ENCODE peak calls at places on chromosomes 6 and 20, in nine cellular contexts. One of them, this sample, is unnamed.

GRCh38 chr6:31651602-31652191 is 764 bp downstream of the BAG6 start:
- DNase-seq in psoas muscle: no peak
- DNase-seq in upper lobe of right lung: no peak
- DNase-seq in GM04504: peak; percentile 72
- DNase-seq in GM10248: peak; percentile 67
- DNase-seq in NCI-H2081: peak; percentile 31
- DNase-seq in NCI-H1105: peak; percentile 58
- DNase-seq in GM06990: no peak
- DNase-seq in Daoy: peak; percentile 84
- DNase-seq in this sample: no peak

GRCh38 chr20:46951405-46951804 is 56.8 kb downstream of the EYA2 start:
- DNase-seq in psoas muscle: no peak
- DNase-seq in NCI-H2081: no peak
- DNase-seq in upper lobe of right lung: no peak
- DNase-seq in NCI-H1105: no peak
- DNase-seq in GM06990: no peak
- DNase-seq in GM04504: no peak
- DNase-seq in Daoy: peak; percentile 31
- DNase-seq in GM10248: no peak
- DNase-seq in this sample: no peak

GRCh38 chr20:23856736-23857135 is 22.8 kb downstream of the CST5 start:
- DNase-seq in NCI-H2081: no peak
- DNase-seq in GM06990: no peak
- DNase-seq in psoas muscle: no peak
- DNase-seq in GM04504: no peak
- DNase-seq in upper lobe of right lung: no peak
- DNase-seq in GM10248: no peak
- DNase-seq in Daoy: no peak
- DNase-seq in NCI-H1105: no peak
- DNase-seq in this sample: no peak

GRCh38 chr6:51029576-51029975 is 210.9 kb downstream of the TFAP2B start:
- DNase-seq in psoas muscle: no peak
- DNase-seq in Daoy: no peak
- DNase-seq in NCI-H2081: no peak
- DNase-seq in GM06990: no peak
- DNase-seq in NCI-H1105: no peak
- DNase-seq in GM10248: no peak
- DNase-seq in upper lobe of right lung: no peak
- DNase-seq in GM04504: no peak
- DNase-seq in this sample: no peak

GRCh38 chr6:88166901-88167624 is 916 bp upstream of the CNR1 start:
- DNase-seq in NCI-H2081: no peak
- DNase-seq in psoas muscle: no peak
- DNase-seq in GM06990: peak; percentile 55
- DNase-seq in GM10248: peak; percentile 37
- DNase-seq in upper lobe of right lung: peak; percentile 67
- DNase-seq in GM04504: no peak
- DNase-seq in NCI-H1105: no peak
- DNase-seq in Daoy: peak; percentile 14
- DNase-seq in this sample: no peak

GRCh38 chr6:57226221-57226620 is 4.1 kb upstream of the RAB23 start:
- DNase-seq in NCI-H2081: peak; percentile 22
- DNase-seq in GM04504: no peak
- DNase-seq in GM10248: no peak
- DNase-seq in Daoy: no peak
- DNase-seq in NCI-H1105: no peak
- DNase-seq in GM06990: no peak
- DNase-seq in upper lobe of right lung: no peak
- DNase-seq in psoas muscle: no peak
- DNase-seq in this sample: no peak

GRCh38 chr20:11895832-11896484 is 21.7 kb upstream of the BTBD3 start:
- DNase-seq in psoas muscle: no peak
- DNase-seq in Daoy: no peak
- DNase-seq in upper lobe of right lung: no peak
- DNase-seq in NCI-H1105: no peak
- DNase-seq in GM04504: no peak
- DNase-seq in GM10248: no peak
- DNase-seq in NCI-H2081: no peak
- DNase-seq in GM06990: no peak
- DNase-seq in this sample: no peak

GRCh38 chr6:11994875-11995461 is 17.1 kb upstream of the HIVEP1 start:
- DNase-seq in NCI-H1105: no peak
- DNase-seq in upper lobe of right lung: no peak
- DNase-seq in NCI-H2081: no peak
- DNase-seq in Daoy: no peak
- DNase-seq in GM06990: no peak
- DNase-seq in psoas muscle: no peak
- DNase-seq in GM04504: no peak
- DNase-seq in GM10248: no peak
- DNase-seq in this sample: no peak

GRCh38 chr20:13286052-13286451 is 65.0 kb downstream of the ISM1 start:
- DNase-seq in psoas muscle: no peak
- DNase-seq in GM04504: no peak
- DNase-seq in Daoy: no peak
- DNase-seq in NCI-H1105: no peak
- DNase-seq in NCI-H2081: no peak
- DNase-seq in GM10248: no peak
- DNase-seq in GM06990: no peak
- DNase-seq in upper lobe of right lung: no peak
- DNase-seq in this sample: no peak

GRCh38 chr6:41051873-41052272 is 1.1 kb upstream of the APOBEC2 start:
- DNase-seq in GM06990: no peak
- DNase-seq in Daoy: no peak
- DNase-seq in psoas muscle: no peak
- DNase-seq in upper lobe of right lung: no peak
- DNase-seq in GM04504: no peak
- DNase-seq in NCI-H2081: peak; percentile 7
- DNase-seq in GM10248: no peak
- DNase-seq in NCI-H1105: no peak
- DNase-seq in this sample: no peak

GRCh38 chr6:78910611-78911134 is 43.3 kb downstream of the IRAK1BP1 start:
- DNase-seq in NCI-H1105: peak; percentile 3
- DNase-seq in GM04504: no peak
- DNase-seq in psoas muscle: peak; percentile 18
- DNase-seq in GM10248: peak; percentile 54
- DNase-seq in upper lobe of right lung: peak; percentile 69
- DNase-seq in Daoy: no peak
- DNase-seq in NCI-H2081: no peak
- DNase-seq in GM06990: peak; percentile 37
- DNase-seq in this sample: peak; percentile 24

GRCh38 chr20:63027425-63028389 is 20.9 kb upstream of the BHLHE23 start:
- DNase-seq in Daoy: peak; percentile 66
- DNase-seq in NCI-H1105: peak; percentile 22
- DNase-seq in NCI-H2081: no peak
- DNase-seq in GM04504: no peak
- DNase-seq in psoas muscle: no peak
- DNase-seq in GM06990: no peak
- DNase-seq in upper lobe of right lung: peak; percentile 42
- DNase-seq in GM10248: no peak
- DNase-seq in this sample: no peak

GRCh38 chr6:42106663-42107023 is 35.8 kb downstream of the C6orf132 start:
- DNase-seq in GM04504: no peak
- DNase-seq in upper lobe of right lung: no peak
- DNase-seq in Daoy: no peak
- DNase-seq in NCI-H2081: no peak
- DNase-seq in GM10248: no peak
- DNase-seq in psoas muscle: no peak
- DNase-seq in GM06990: no peak
- DNase-seq in NCI-H1105: no peak
- DNase-seq in this sample: no peak